ENCODE peak calls at places on chromosomes 11 and 22, in eight cellular contexts. Z, R, I, Q, S, N, O and M are unnamed samples.

GRCh38 chr11:31437742-31438435 is 68.2 kb downstream of the DNAJC24 start:
- DNase-seq in Q (no peak), S (no peak), I (peak), O (no peak), N (no peak), Z (no peak), R (peak), M (no peak)

GRCh38 chr11:10373340-10373739 is 68.5 kb downstream of the ADM start:
- DNase-seq in Z (no peak), I (no peak), S (no peak), N (no peak), O (no peak), Q (no peak), R (no peak), M (no peak)

GRCh38 chr11:720642-721346 is 14.8 kb downstream of the EPS8L2 start:
- DNase-seq in Z (no peak), O (peak), S (peak), Q (no peak), R (no peak), N (no peak), I (peak), M (no peak)

GRCh38 chr11:19725379-19726079 is 12.9 kb downstream of the NAV2 start:
- DNase-seq in Q (no peak), R (no peak), O (no peak), S (no peak), Z (no peak), I (peak), N (no peak), M (no peak)

GRCh38 chr11:33635161-33635560 is 65.5 kb downstream of the C11orf91 start:
- DNase-seq in R (peak), N (no peak), S (no peak), I (peak), Q (no peak), O (peak), Z (no peak), M (no peak)

GRCh38 chr11:109993786-109994185 is 99.4 kb upstream of the ZC3H12C start:
- DNase-seq in Z (no peak), I (no peak), S (no peak), N (no peak), O (peak), Q (no peak), R (no peak), M (no peak)

GRCh38 chr22:46803031-46803880 is 40.8 kb downstream of the TBC1D22A start:
- DNase-seq in Z (no peak), I (peak), S (peak), N (peak), R (no peak), Q (peak), O (peak), M (peak)

GRCh38 chr11:71476926-71477636 is 24.1 kb downstream of the NADSYN1 start:
- DNase-seq in R (no peak), Q (no peak), S (no peak), O (no peak), Z (no peak), I (no peak), N (no peak), M (no peak)

GRCh38 chr22:41746563-41747400 is 47.5 kb downstream of the MEI1 start:
- DNase-seq in Q (peak), O (peak), S (peak), R (peak), I (peak), N (peak), Z (peak), M (peak)

GRCh38 chr11:38274031-38274430 is 1676.0 kb upstream of the RAG2 start:
- DNase-seq in Q (no peak), O (no peak), N (no peak), S (no peak), Z (no peak), R (no peak), I (peak), M (no peak)

GRCh38 chr22:19691721-19692341 is 22.5 kb upstream of the SEPTIN5 start:
- DNase-seq in I (peak), Z (peak), O (peak), S (no peak), N (no peak), Q (no peak), R (peak), M (no peak)

GRCh38 chr22:43345356-43345755 is 2.2 kb upstream of the SCUBE1 start:
- DNase-seq in N (no peak), O (no peak), I (no peak), Z (no peak), S (no peak), Q (no peak), R (no peak), M (no peak)

GRCh38 chr11:32374261-32374711 is 61.1 kb downstream of the WT1 start:
- DNase-seq in Q (peak), S (peak), R (no peak), Z (no peak), O (peak), I (peak), N (peak), M (peak)